ENCODE peak calls at places on chromosomes 6 and 20, in seven cellular contexts. A is GM12878, W is SK-N-SH, Z is K562, U is HepG2, R is GM12892, X is H1. N is an unnamed sample.

GRCh38 chr6:79384845-79385244 is 150.4 kb upstream of the HMGN3 start:
- DNase-seq in X (no peak), Z (no peak), U (no peak), A (no peak), W (no peak), R (no peak), N (no peak)

GRCh38 chr6:5315883-5316282 is 54.6 kb downstream of the FARS2 start:
- DNase-seq in W (peak; percentile 56), X (no peak), U (no peak), R (no peak), A (no peak), Z (no peak), N (no peak)

GRCh38 chr6:18509871-18510643 is 122.9 kb downstream of the RNF144B start:
- DNase-seq in A (no peak), Z (peak; percentile 18), X (no peak), W (no peak), U (no peak), R (no peak), N (no peak)

GRCh38 chr20:38982291-38982690 is 20.1 kb downstream of the DHX35 start:
- DNase-seq in R (no peak), Z (no peak), X (no peak), U (peak; percentile 90), A (no peak), W (no peak), N (no peak)

GRCh38 chr6:39228992-39229767 is at the start of gene KCNK5:
- DNase-seq in U (peak; percentile 13), A (no peak), X (peak; percentile 93), Z (peak; percentile 98), W (peak; percentile 96), R (peak; percentile 83), N (peak; percentile 95)

GRCh38 chr6:50905297-50905696 is 86.6 kb downstream of the TFAP2B start:
- DNase-seq in X (no peak), U (no peak), A (no peak), R (no peak), Z (no peak), W (no peak), N (no peak)

GRCh38 chr6:103236923-103237322 is 1622.8 kb downstream of the HACE1 start:
- DNase-seq in W (no peak), U (no peak), Z (no peak), A (no peak), X (no peak), R (no peak), N (no peak)

GRCh38 chr6:131728296-131728939 is 17.6 kb upstream of the CTAGE9 start:
- DNase-seq in Z (no peak), A (no peak), W (no peak), X (no peak), U (no peak), R (no peak), N (no peak)

GRCh38 chr6:90610671-90611542 is 24.0 kb upstream of the MAP3K7 start:
- DNase-seq in A (no peak), X (peak; percentile 77), Z (peak; percentile 37), W (peak; percentile 59), R (peak; percentile 35), U (no peak), N (peak; percentile 42)

GRCh38 chr6:148192310-148192709 is 150.3 kb upstream of the SASH1 start:
- DNase-seq in X (no peak), R (no peak), U (no peak), Z (no peak), W (no peak), A (no peak), N (no peak)

GRCh38 chr6:11322252-11322885 is 89.9 kb upstream of the NEDD9 start:
- DNase-seq in U (no peak), Z (no peak), R (no peak), W (no peak), A (no peak), X (no peak), N (no peak)

GRCh38 chr6:11320914-11321549 is 88.6 kb upstream of the NEDD9 start:
- DNase-seq in A (no peak), X (no peak), Z (no peak), W (no peak), U (no peak), R (no peak), N (no peak)

GRCh38 chr6:11318835-11319813 is 86.7 kb upstream of the NEDD9 start:
- DNase-seq in R (no peak), Z (no peak), U (no peak), W (no peak), A (no peak), X (no peak), N (no peak)

GRCh38 chr6:11315743-11316437 is 83.4 kb upstream of the NEDD9 start:
- DNase-seq in U (no peak), R (no peak), A (no peak), W (no peak), X (no peak), Z (no peak), N (no peak)

DNA sequence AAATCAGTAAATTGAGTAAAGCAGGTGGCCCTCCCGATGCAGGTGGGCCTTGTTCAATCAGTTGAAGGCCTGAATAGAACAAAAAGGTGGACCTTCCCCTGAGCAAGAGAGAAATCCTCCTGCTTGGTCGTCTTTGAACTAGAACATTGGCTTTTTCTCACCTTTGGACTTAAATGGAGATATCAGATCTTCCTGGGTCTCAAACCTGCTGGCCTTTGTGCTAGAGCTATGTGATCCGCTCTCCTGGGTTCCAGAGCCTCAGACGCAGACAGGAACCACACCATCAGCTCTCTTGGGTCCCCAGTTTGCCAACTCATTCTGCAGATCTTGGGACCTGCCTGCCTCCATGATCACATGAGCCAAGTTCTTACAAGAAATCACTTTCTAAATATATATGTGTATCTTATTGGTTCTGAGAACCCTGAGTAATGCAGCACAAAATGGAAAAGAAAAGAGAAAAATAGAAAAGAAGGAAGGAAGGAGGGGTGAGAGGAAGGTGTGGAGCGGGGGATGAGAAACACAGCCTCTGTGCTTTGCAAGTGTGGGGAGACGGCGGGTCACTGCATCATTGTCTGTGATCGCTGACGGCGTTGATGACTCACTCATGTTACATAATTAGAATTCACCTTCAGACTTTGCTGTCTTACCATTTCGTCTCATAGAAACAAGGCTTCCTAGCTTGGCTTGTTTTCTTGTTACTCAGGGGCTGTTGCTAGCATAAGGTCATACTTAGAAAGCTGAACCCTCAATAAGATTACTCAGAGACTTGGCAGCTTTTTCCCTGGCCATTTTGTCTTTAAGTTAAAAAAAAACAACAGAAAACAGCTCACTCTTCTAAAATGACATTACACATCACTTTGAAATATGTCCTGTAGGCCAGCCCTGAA is 85.7 kb upstream of the NEDD9 start:
- DNase-seq in R (no peak), X (no peak), A (no peak), U (peak; percentile 82), Z (no peak), W (no peak), N (no peak)
- TF ChIP-seq POLR2AphosphoS5 in R (no peak), X (no peak), A (no peak), U (no peak), Z (no peak), W (peak; percentile 63), N (no peak)

DNA sequence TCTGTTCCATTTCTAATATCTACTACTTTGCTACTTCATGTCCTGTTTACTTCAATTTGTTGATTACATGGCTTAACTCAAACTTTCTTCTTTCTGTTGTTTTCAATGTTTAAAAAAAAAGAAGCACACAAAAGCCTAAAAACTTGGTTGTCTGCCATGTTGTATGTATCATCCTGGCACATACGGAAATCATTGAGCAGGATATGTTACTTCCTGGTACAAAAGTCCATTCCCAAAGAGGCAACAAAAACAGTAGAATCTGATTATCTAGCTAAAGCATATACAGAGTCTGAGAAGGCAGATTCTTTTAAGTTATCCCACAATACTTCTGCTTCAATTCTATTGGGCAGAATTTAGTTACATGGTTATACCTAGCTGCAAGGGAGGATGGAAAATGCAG is 14.5 kb upstream of the COL12A1 start:
- DNase-seq in U (no peak), Z (no peak), X (no peak), R (no peak), W (no peak), A (no peak), N (no peak)
- TF ChIP-seq TAF1 in U (no peak), Z (no peak), X (no peak), R (no peak), W (no peak), A (no peak), N (no peak)

GRCh38 chr20:63741354-63741675 is 1.7 kb downstream of the SLC2A4RG start:
- DNase-seq in Z (no peak), R (no peak), X (no peak), W (no peak), U (no peak), A (no peak), N (no peak)

GRCh38 chr20:63739129-63740069 is at the start of gene SLC2A4RG:
- DNase-seq in X (peak; percentile 79), U (peak; percentile 94), R (peak; percentile 95), Z (peak; percentile 96), W (peak; percentile 99), A (no peak), N (peak; percentile 94)

GRCh38 chr20:63741676-63742380 is 2.3 kb downstream of the SLC2A4RG start:
- DNase-seq in Z (no peak), W (no peak), X (peak; percentile 41), R (no peak), A (no peak), U (no peak), N (no peak)

GRCh38 chr20:63740070-63740500 is 509 bp downstream of the SLC2A4RG start:
- DNase-seq in U (no peak), X (peak; percentile 57), R (peak; percentile 67), W (peak; percentile 87), A (no peak), Z (peak; percentile 82), N (no peak)

DNA sequence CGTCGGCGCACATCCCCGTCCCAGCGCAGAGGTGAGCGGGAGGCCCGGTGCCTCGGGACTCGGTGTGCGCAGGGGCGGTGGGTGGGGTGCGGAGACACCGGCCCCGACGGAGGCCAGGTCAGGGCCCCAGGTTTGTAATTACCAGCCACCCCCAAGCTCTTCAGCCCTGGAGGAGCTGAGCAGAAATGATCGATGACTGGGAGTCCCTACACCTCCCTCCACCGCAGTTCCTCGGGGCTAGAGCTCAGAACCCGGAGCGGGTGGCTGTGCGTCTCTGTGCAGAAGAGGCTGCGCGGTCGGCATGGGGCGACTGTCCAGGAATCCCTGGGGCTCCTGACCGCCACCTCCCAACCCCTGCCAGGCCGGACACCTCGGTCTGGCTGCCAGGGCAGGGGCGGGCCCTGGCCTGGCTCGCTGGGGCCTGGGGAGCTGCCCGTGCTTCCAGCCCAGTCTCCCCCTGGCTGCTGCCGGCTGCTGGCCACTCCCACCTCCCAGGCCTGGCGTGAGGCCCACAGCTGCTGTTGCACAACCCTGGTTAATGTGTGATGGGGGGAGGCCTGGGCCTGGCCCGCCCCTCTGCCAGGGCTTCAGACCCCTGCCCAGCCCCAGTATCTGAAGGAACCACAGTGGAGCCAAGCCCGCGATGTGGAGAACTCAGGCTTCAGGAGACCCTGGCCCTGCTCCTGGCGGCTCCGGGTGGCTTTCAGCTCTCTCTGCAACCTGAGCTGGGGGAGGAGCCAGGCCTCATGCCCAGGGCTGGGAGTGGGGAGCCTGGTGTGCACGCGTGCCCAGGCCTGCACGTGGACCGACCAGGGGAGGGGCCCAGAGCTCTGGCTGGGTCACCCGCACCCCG is 1.2 kb downstream of the SLC2A4RG start:
- DNase-seq in X (peak; percentile 86), R (no peak), A (no peak), Z (peak; percentile 65), W (peak; percentile 95), U (peak; percentile 95), N (no peak)
- TF ChIP-seq POLR2AphosphoS5 in X (no peak), R (no peak), A (peak; percentile 22), Z (peak; percentile 23), W (peak; percentile 29), U (peak; percentile 83), N (no peak)

DNA sequence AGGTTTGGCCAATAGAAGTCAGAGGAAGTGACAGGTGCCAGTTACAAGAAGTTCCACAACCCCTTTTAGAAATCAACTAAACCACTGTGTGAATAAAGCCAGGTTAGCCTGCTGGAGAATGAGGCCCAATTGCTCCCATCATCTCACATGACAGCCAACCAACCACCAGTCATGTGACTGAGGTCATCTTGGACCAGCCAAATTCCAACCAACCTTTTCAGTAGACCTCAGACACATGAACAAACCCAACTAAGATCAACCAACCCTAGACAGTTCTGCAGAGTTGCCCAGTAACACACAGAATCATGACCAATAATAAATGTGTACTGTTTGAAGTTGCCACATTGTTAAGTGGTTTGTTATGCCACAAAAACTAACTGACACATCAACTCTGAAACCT is 44.6 kb upstream of the GGTLC1 start:
- DNase-seq in Z (no peak), U (no peak), X (no peak), A (no peak), R (no peak), W (no peak), N (no peak)
- TF ChIP-seq TAF1 in Z (no peak), U (no peak), X (no peak), A (no peak), R (no peak), W (no peak), N (no peak)

N was measured in GM12891.